ENCODE peak calls at places on chromosomes 4 and X, in ten cellular contexts. A is stimulated activated CD4-positive, alpha-beta T cell treated with anti-CD3 and anti-CD28 coated beads, Interleukin-1b, Interleukin-23, amount 100 ng/mL, for 24 hours; E is esophagus muscularis mucosa; F is fibroblast of the aortic adventitia; M is adipocyte; U is GM03348; D is T47D; Z is sciatic nerve; K is GM23338; I is CD8-positive, alpha-beta T cell. Q is an unnamed sample.

GRCh38 chrX:100654256-100654655 is 10.3 kb downstream of the SRPX2 start:
- DNase-seq in A (no peak), E (no peak), F (no peak), M (no peak), U (no peak), D (peak; percentile 42), Z (no peak), K (peak; percentile 60), I (no peak), Q (peak; percentile 55)

GRCh38 chr4:153987291-153987690 is 198.4 kb upstream of the SFRP2 start:
- DNase-seq in A (no peak), E (no peak), F (peak; percentile 73), M (peak; percentile 73), U (peak; percentile 81), D (no peak), Z (no peak), K (no peak), I (no peak), Q (peak; percentile 47)

GRCh38 chr4:21802406-21802805 is 146.2 kb downstream of the KCNIP4 start:
- DNase-seq in A (no peak), E (no peak), F (peak; percentile 72), M (peak; percentile 69), U (peak; percentile 56), D (no peak), Z (no peak), K (no peak), I (no peak), Q (peak; percentile 78)

GRCh38 chr4:80322716-80323115 is 12.8 kb upstream of the CFAP299 start:
- DNase-seq in A (no peak), E (no peak), F (peak; percentile 70), M (peak; percentile 67), U (peak; percentile 58), D (peak; percentile 41), Z (no peak), K (no peak), I (no peak), Q (peak; percentile 69)

GRCh38 chrX:101799387-101799786 is 132.4 kb downstream of the ZMAT1 start:
- DNase-seq in A (peak; percentile 82), E (peak; percentile 92), F (peak; percentile 88), M (peak; percentile 93), U (peak; percentile 70), D (peak; percentile 87), Z (peak; percentile 86), K (peak; percentile 92), I (peak; percentile 58), Q (peak; percentile 88)

GRCh38 chrX:78024349-78025108 is 55.1 kb upstream of the PGAM4 start:
- DNase-seq in A (no peak), E (no peak), F (peak; percentile 3), M (peak; percentile 15), U (peak; percentile 3), D (peak; percentile 42), Z (no peak), K (peak; percentile 51), I (no peak), Q (peak; percentile 10)

GRCh38 chr4:19941434-19941833 is 310.3 kb upstream of the SLIT2 start:
- DNase-seq in A (no peak), E (no peak), F (no peak), M (no peak), U (no peak), D (no peak), Z (no peak), K (no peak), I (no peak), Q (no peak)

GRCh38 chrX:130091976-130092522 is 18.2 kb downstream of the ELF4 start:
- DNase-seq in A (peak; percentile 54), E (no peak), F (no peak), M (no peak), U (no peak), D (no peak), Z (no peak), K (peak; percentile 30), I (peak; percentile 77), Q (no peak)

GRCh38 chr4:15398001-15398400 is 29.8 kb upstream of the C1QTNF7 start:
- DNase-seq in A (no peak), E (no peak), F (no peak), M (no peak), U (no peak), D (no peak), Z (no peak), K (no peak), I (no peak), Q (no peak)

GRCh38 chrX:123450217-123450616 is 266.1 kb downstream of the GRIA3 start:
- DNase-seq in A (no peak), E (no peak), F (peak; percentile 8), M (no peak), U (peak; percentile 5), D (peak; percentile 31), Z (no peak), K (peak; percentile 37), I (no peak), Q (peak; percentile 16)

GRCh38 chr4:174066806-174067205 is 216.7 kb downstream of the FBXO8 start:
- DNase-seq in A (no peak), E (no peak), F (peak; percentile 58), M (no peak), U (no peak), D (no peak), Z (no peak), K (no peak), I (no peak), Q (no peak)

GRCh38 chrX:129478516-129478915 is 44.8 kb downstream of the SMARCA1 start:
- DNase-seq in A (no peak), E (no peak), F (peak; percentile 19), M (peak; percentile 31), U (no peak), D (no peak), Z (no peak), K (no peak), I (no peak), Q (peak; percentile 43)

GRCh38 chrX:85084770-85085393 is 81.2 kb downstream of the APOOL start:
- DNase-seq in A (peak; percentile 3), E (no peak), F (peak; percentile 59), M (peak; percentile 67), U (peak; percentile 14), D (peak; percentile 19), Z (no peak), K (peak; percentile 20), I (no peak), Q (peak; percentile 54)

GRCh38 chrX:71650333-71650969 is 16.9 kb upstream of the LOC101059915 start:
- DNase-seq in A (no peak), E (no peak), F (no peak), M (no peak), U (no peak), D (peak; percentile 24), Z (no peak), K (no peak), I (no peak), Q (no peak)

GRCh38 chr4:54632537-54632936 is 25.2 kb upstream of the KIT start:
- DNase-seq in A (no peak), E (no peak), F (no peak), M (no peak), U (no peak), D (no peak), Z (no peak), K (no peak), I (no peak), Q (no peak)